ENCODE peak calls at places on chromosomes 7 and 10, in six cellular contexts. D, I, V, A, O and R are unnamed samples. For H3K27me3, the result is how much of the 10 kb centered on the place peaks cover.

GRCh38 chr7:45985902-45986301 is 64.8 kb upstream of the IGFBP3 start:
- DNase-seq in D (no peak), V (no peak), A (no peak), I (no peak), O (no peak), R (no peak)

GRCh38 chr7:156993925-156994235 is 16.6 kb downstream of the MNX1 start:
- DNase-seq in A (no peak), O (no peak), V (no peak), I (no peak), D (peak), R (no peak)

GRCh38 chr10:117545141-117546019 is 2.8 kb downstream of the EMX2 start:
- DNase-seq in A (no peak), D (no peak), I (no peak), V (no peak), O (no peak), R (no peak)

GRCh38 chr7:30702200-30702599 is 19.9 kb upstream of the CRHR2 start:
- DNase-seq in V (no peak), D (no peak), O (no peak), A (peak), I (no peak), R (no peak)

GRCh38 chr7:93092757-93093370 is 24.9 kb downstream of the SAMD9 start:
- DNase-seq in V (no peak), D (no peak), I (peak), A (peak), O (no peak), R (peak)

GRCh38 chr10:1240341-1240775 is 184.2 kb downstream of the WDR37 start:
- DNase-seq in D (peak), O (no peak), A (no peak), I (no peak), V (peak), R (no peak)

GRCh38 chr7:98296833-98297232 is 15.3 kb downstream of the BRI3 start:
- DNase-seq in D (no peak), A (no peak), V (no peak), I (no peak), O (no peak), R (no peak)

GRCh38 chr7:130695840-130696239 is 9.5 kb upstream of the TSGA13 start:
- DNase-seq in A (peak), V (no peak), O (no peak), D (peak), I (peak), R (peak)

GRCh38 chr7:102434039-102434481 is 685 bp downstream of the ORAI2 start:
- DNase-seq in O (no peak), V (no peak), D (peak), I (no peak), A (no peak), R (no peak)

GRCh38 chr10:132861884-132862461 is 76.0 kb upstream of the NKX6-2 start:
- DNase-seq in I (no peak), O (no peak), D (no peak), V (no peak), A (no peak), R (no peak)

GRCh38 chr7:104152468-104152867 is 55.3 kb downstream of the ORC5 start:
- DNase-seq in V (no peak), O (no peak), A (no peak), I (no peak), D (no peak), R (no peak)

GRCh38 chr7:155669717-155670505 is 25.4 kb downstream of the RBM33 start:
- DNase-seq in O (no peak), A (no peak), V (peak), I (no peak), D (peak), R (no peak)

DNA sequence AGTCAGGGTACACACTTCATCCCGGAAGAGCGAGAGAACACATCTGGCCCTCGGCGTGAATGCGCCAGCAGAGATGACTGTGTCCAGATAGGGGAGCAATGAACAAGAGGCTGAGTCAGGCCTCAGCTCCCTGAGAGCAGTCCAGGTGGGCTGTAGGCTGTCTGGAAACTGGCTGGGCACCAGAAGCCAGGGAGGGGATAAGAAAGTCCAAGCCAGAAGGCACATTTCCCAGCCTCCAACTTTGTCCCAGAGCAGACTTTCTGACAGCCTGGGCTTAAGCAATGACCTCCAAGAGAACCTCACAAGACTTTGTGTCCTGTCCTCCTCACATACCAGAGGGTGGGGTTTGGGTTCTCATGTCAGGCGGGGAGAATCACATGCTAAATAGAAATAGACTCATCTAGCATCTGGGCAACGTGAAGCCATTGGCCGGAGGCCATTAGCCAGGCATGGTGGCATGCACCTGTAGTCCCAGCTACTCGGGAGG is 157.2 kb downstream of the ARHGAP12 start:
- DNase-seq in I (no peak), V (no peak), A (no peak), O (no peak), D (no peak), R (no peak)
- TF ChIP-seq SIN3A in I (no peak), V (no peak), A (no peak), O (no peak), D (no peak), R (no peak)

GRCh38 chr7:70585071-70585470 is 546.9 kb upstream of the GALNT17 start:
- DNase-seq in I (no peak), A (peak), D (peak), V (no peak), O (no peak), R (no peak)
- TF ChIP-seq CTCF in I (no peak), A (peak), D (peak), V (peak), O (peak), R (no peak)

DNA sequence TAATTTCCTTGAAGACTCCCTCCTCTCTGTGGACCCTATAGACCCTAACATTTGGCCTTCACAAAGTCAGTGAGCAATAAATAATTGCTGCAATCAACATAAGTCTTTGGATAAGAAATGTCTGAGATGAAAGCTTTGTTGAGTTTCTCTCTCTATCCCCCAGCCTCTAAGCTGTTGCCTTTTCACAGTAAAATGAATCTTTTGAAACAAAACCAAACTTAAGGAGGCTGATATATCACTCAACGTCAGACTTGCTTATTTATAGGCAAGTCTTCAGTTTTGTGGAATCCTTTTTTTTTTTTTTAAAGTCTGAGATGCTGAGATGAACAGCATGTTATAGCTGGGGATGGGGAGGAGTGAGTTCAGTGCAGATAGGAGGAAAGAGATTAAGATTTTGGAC is 10.0 kb downstream of the CPED1 start:
- DNase-seq in O (no peak), V (no peak), I (no peak), D (no peak), A (no peak), R (no peak)
- H3K27me3 ChIP-seq in O (under half), V (under half), I (under half), D (under half), A (under half), R (under half)

DNA sequence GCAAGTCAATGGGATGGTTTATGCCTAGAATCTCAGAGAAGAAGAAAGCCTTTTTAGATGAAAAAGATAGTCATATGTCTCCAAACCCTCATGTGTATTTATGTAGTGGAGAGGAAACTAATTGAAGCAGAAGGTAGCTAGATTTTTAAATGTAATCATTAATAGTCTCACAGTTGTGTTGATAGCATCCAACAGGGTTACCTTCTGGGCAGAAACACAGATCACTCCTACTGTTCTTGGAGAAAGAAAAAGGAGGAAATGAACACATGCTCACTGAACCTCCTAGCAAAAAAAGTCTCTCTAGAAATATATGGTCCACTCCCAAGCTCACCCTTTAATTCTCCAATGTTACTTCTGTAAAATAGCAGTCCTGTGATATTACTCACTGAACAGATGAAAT is 777.2 kb upstream of the C7orf33 start:
- DNase-seq in A (no peak), D (no peak), O (no peak), V (no peak), I (no peak), R (no peak)
- TF ChIP-seq SIN3A in A (no peak), D (no peak), O (no peak), V (no peak), I (no peak), R (no peak)